ENCODE peak calls at places on chromosomes 12 and 14, in six cellular contexts. B is heart left ventricle, R is right lobe of liver, V is A549, U is IMR-90, G is cardiac muscle cell. F is an unnamed sample. For H3K4me1, the result is how much of the 10 kb centered on the place peaks cover.

GRCh38 chr12:103273645-103274044 is 222.1 kb downstream of the C12orf42 start:
- DNase-seq in B (no peak), R (no peak), V (no peak), U (no peak), G (no peak), F (no peak)

GRCh38 chr12:67515679-67516363 is 132.7 kb upstream of the DYRK2 start:
- DNase-seq in B (peak), R (no peak), V (no peak), U (no peak), G (no peak), F (peak)

GRCh38 chr12:18907793-18908580 is 170.1 kb downstream of the CAPZA3 start:
- DNase-seq in B (peak), R (no peak), V (no peak), U (no peak), G (no peak), F (no peak)

GRCh38 chr12:114679942-114680341 is 4.0 kb downstream of the TBX3 start:
- DNase-seq in B (no peak), R (no peak), V (no peak), U (no peak), G (no peak), F (no peak)

GRCh38 chr12:18578191-18578590 is 159.6 kb downstream of the PLCZ1 start:
- DNase-seq in B (no peak), R (no peak), V (no peak), U (peak), G (no peak), F (no peak)

GRCh38 chr12:38142974-38143373 is 173.6 kb upstream of the ALG10B start:
- DNase-seq in B (no peak), R (no peak), V (peak), U (no peak), G (no peak), F (no peak)

GRCh38 chr14:103868242-103868897 is 21.0 kb upstream of the PPP1R13B start:
- DNase-seq in B (no peak), R (no peak), V (no peak), U (no peak), G (no peak), F (no peak)

GRCh38 chr14:34872822-34873590 is 2.2 kb downstream of the BAZ1A start:
- DNase-seq in B (no peak), R (no peak), V (peak), U (peak), G (peak), F (peak)

GRCh38 chr14:73245401-73246325 is 8.4 kb downstream of the PAPLN start:
- DNase-seq in B (peak), R (peak), V (no peak), U (no peak), G (no peak), F (peak)

GRCh38 chr14:68998062-68998461 is 19.0 kb upstream of the ACTN1 start:
- DNase-seq in B (no peak), R (no peak), V (no peak), U (no peak), G (no peak), F (no peak)

GRCh38 chr12:108602961-108603704 is 5.2 kb upstream of the TMEM119 start:
- DNase-seq in B (no peak), R (no peak), V (no peak), U (no peak), G (no peak), F (no peak)

GRCh38 chr14:76034566-76034965 is 49.0 kb downstream of the IFT43 start:
- DNase-seq in B (no peak), R (no peak), V (no peak), U (no peak), G (no peak), F (no peak)

GRCh38 chr14:56004807-56005579 is 113.2 kb upstream of the PELI2 start:
- DNase-seq in B (peak), R (no peak), V (peak), U (peak), G (peak), F (peak)

GRCh38 chr12:79063258-79063657 is 198.7 kb downstream of the SYT1 start:
- DNase-seq in B (no peak), R (no peak), V (no peak), U (peak), G (no peak), F (no peak)

GRCh38 chr14:77849711-77850110 is 49.8 kb downstream of the ADCK1 start:
- DNase-seq in B (no peak), R (no peak), V (no peak), U (peak), G (no peak), F (no peak)

GRCh38 chr12:130714591-130715149 is 1.4 kb downstream of the RIMBP2 start:
- DNase-seq in B (no peak), R (no peak), V (no peak), U (no peak), G (peak), F (no peak)

GRCh38 chr14:51093371-51094281 is 1.3 kb downstream of the TRIM9 start:
- DNase-seq in B (no peak), R (no peak), V (peak), U (no peak), G (peak), F (peak)
- H3K27ac ChIP-seq in B (peak), R (no peak), V (peak), U (no peak), G (no peak), F (no peak)

DNA sequence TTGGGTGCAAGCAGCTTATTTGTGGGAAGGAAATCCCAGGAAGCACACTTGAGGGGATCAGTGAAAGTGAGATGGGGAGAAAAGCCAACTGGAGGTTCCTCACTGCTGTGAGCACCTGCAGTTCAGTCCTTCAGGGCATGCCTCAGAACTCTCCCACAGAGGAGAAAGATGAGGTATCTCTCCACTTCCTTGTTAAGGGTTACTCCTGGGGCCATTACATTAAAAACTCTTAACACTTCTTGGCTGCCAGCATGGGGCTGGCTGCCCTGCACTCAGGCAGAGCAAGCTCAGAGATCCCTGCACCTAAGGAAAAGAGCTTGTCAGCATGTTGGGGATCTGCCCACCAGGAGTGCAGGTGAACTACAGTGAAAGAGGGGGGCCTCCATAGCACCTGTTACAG is 28.8 kb downstream of the FERMT2 start:
- DNase-seq in B (no peak), R (no peak), V (no peak), U (no peak), G (no peak), F (no peak)
- H3K4me1 ChIP-seq in B (half or more), R (under half), V (half or more), U (under half), G (under half), F (under half)

GRCh38 chr12:7091660-7092228 is 501 bp downstream of the C1R start:
- DNase-seq in B (peak), R (peak), V (no peak), U (no peak), G (no peak), F (no peak)

GRCh38 chr12:7089196-7089871 is 2.9 kb downstream of the C1R start:
- DNase-seq in B (no peak), R (no peak), V (no peak), U (no peak), G (no peak), F (no peak)

GRCh38 chr12:7092229-7092985 is at the start of gene C1R:
- DNase-seq in B (peak), R (peak), V (peak), U (peak), G (peak), F (peak)

GRCh38 chr12:7090222-7090998 is 1.8 kb downstream of the C1R start:
- DNase-seq in B (no peak), R (peak), V (no peak), U (peak), G (no peak), F (no peak)

DNA sequence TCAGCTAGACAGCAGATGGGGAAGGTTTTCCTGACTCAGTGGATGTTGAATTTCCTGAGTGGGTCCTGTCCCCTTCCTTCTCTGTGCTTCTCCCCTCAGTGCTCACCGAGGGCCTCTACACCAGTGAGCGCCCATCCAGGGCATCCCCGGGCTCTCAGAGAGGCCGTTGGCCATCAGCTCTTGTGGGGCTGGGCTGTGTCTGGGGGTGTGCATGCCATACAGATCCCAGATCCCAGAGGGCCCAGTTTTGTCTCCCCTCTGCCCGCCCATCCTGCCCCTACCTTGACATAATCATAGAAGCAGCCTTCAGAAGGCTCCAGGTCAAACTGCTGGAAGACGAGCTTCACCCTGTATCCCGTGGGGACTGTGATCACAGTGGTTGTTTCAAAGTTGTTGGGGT is 1.1 kb downstream of the C1R start:
- DNase-seq in B (no peak), R (peak), V (no peak), U (no peak), G (no peak), F (no peak)
- H3K27ac ChIP-seq in B (peak), R (peak), V (peak), U (peak), G (no peak), F (no peak)

GRCh38 chr12:53613821-53614220 is 12.4 kb downstream of the ATF7 start:
- DNase-seq in B (no peak), R (no peak), V (no peak), U (peak), G (no peak), F (no peak)

GRCh38 chr12:53612978-53613377 is 13.2 kb downstream of the ATF7 start:
- DNase-seq in B (no peak), R (no peak), V (no peak), U (no peak), G (no peak), F (no peak)

GRCh38 chr12:53616950-53617349 is 9.2 kb downstream of the ATF7 start:
- DNase-seq in B (no peak), R (no peak), V (no peak), U (no peak), G (no peak), F (no peak)

GRCh38 chr12:53618340-53618739 is 7.8 kb downstream of the ATF7 start:
- DNase-seq in B (no peak), R (no peak), V (no peak), U (no peak), G (no peak), F (no peak)

DNA sequence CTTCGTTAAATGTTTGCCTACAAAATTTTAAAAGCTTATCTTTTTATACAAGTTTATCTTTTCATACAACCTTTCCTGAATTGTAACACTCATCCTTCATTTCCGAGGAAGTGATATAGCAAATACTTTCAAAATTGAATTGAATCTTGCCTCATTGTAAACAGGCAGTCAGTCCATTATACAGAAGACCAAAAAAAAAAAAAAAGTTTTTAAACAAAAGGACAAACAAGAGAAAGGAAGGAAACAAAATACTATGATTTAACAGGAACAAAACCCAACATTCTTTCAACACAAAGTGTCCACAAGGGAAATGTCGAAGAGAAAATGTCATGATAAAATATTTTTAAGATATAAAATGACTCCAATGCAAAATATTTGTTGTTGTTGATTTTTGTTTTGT is 8.5 kb downstream of the ATF7 start:
- DNase-seq in B (no peak), R (no peak), V (no peak), U (no peak), G (no peak), F (no peak)
- H3K4me1 ChIP-seq in B (under half), R (under half), V (under half), U (under half), G (under half), F (under half)

GRCh38 chr12:45668641-45669040 is 60.9 kb upstream of the ARID2 start:
- DNase-seq in B (no peak), R (no peak), V (no peak), U (no peak), G (no peak), F (no peak)
- H3K27ac ChIP-seq in B (peak), R (no peak), V (no peak), U (no peak), G (no peak), F (peak)

F was measured in CD8-positive, alpha-beta memory T cell.